ENCODE peak calls at places on chromosome 9, in five cellular contexts. Q is T-helper 9 cell, G is HuH-7.5, B is fibroblast of lung, J is neural progenitor cell. R is an unnamed sample.

GRCh38 chr9:104921067-104921741 is 6.8 kb downstream of the ABCA1 start:
- DNase-seq in Q (no peak), G (no peak), B (no peak), J (no peak), R (no peak)

GRCh38 chr9:126326228-126327015 is at the start of gene MVB12B:
- DNase-seq in Q (peak), G (peak), B (no peak), J (peak), R (peak)

GRCh38 chr9:89363311-89363670 is 45.0 kb downstream of the SECISBP2 start:
- DNase-seq in Q (no peak), G (no peak), B (no peak), J (no peak), R (no peak)

GRCh38 chr9:18184034-18184800 is 289.7 kb upstream of the ADAMTSL1 start:
- DNase-seq in Q (no peak), G (no peak), B (no peak), J (no peak), R (no peak)

GRCh38 chr9:121962421-121962820 is 130.7 kb downstream of the TTLL11 start:
- DNase-seq in Q (no peak), G (no peak), B (no peak), J (no peak), R (no peak)

GRCh38 chr9:13088734-13089427 is 190.6 kb downstream of the MPDZ start:
- DNase-seq in Q (no peak), G (peak), B (peak), J (peak), R (peak)

GRCh38 chr9:135296783-135297715 is 182.5 kb upstream of the PPP1R26 start:
- DNase-seq in Q (no peak), G (no peak), B (no peak), J (no peak), R (no peak)

GRCh38 chr9:131473891-131474290 is 28.8 kb upstream of the POMT1 start:
- DNase-seq in Q (no peak), G (no peak), B (no peak), J (no peak), R (no peak)

GRCh38 chr9:98442114-98442513 is 186.7 kb upstream of the TBC1D2 start:
- DNase-seq in Q (no peak), G (no peak), B (no peak), J (peak), R (no peak)

GRCh38 chr9:132507670-132508469 is 74.5 kb upstream of the BARHL1 start:
- DNase-seq in Q (peak), G (peak), B (peak), J (peak), R (peak)

GRCh38 chr9:23790341-23791260 is 35.4 kb downstream of the ELAVL2 start:
- DNase-seq in Q (no peak), G (no peak), B (no peak), J (no peak), R (no peak)

GRCh38 chr9:99822596-99823391 is 1.1 kb downstream of the NR4A3 start:
- DNase-seq in Q (peak), G (peak), B (peak), J (peak), R (peak)

GRCh38 chr9:78724896-78725295 is 428.0 kb downstream of the PSAT1 start:
- DNase-seq in Q (no peak), G (no peak), B (no peak), J (no peak), R (no peak)

GRCh38 chr9:134800791-134801339 is 79.7 kb upstream of the FCN2 start:
- DNase-seq in Q (no peak), G (no peak), B (no peak), J (no peak), R (no peak)

GRCh38 chr9:123710299-123710698 is 219.6 kb downstream of the DENND1A start:
- DNase-seq in Q (no peak), G (no peak), B (peak), J (no peak), R (no peak)

GRCh38 chr9:88746029-88746743 is 211.2 kb downstream of the NXNL2 start:
- DNase-seq in Q (no peak), G (no peak), B (peak), J (no peak), R (no peak)

GRCh38 chr9:79623799-79624721 is 52.3 kb downstream of the TLE4 start:
- DNase-seq in Q (peak), G (peak), B (no peak), J (no peak), R (no peak)

GRCh38 chr9:82606071-82606470 is 456.9 kb downstream of the RASEF start:
- DNase-seq in Q (no peak), G (no peak), B (no peak), J (no peak), R (no peak)

GRCh38 chr9:121133104-121133816 is 58.5 kb downstream of the CNTRL start:
- DNase-seq in Q (peak), G (no peak), B (no peak), J (no peak), R (no peak)

GRCh38 chr9:6805532-6805931 is 47.8 kb downstream of the KDM4C start:
- DNase-seq in Q (no peak), G (no peak), B (peak), J (no peak), R (no peak)

GRCh38 chr9:85610074-85610855 is 131.5 kb downstream of the AGTPBP1 start:
- DNase-seq in Q (no peak), G (peak), B (peak), J (peak), R (peak)

GRCh38 chr9:86183225-86183808 is 76.1 kb downstream of the C9orf153 start:
- DNase-seq in Q (no peak), G (no peak), B (no peak), J (no peak), R (no peak)

GRCh38 chr9:114779352-114779845 is 26.4 kb downstream of the TNFSF15 start:
- DNase-seq in Q (no peak), G (no peak), B (no peak), J (no peak), R (no peak)

GRCh38 chr9:118003240-118003639 is 299.0 kb downstream of the TLR4 start:
- DNase-seq in Q (no peak), G (no peak), B (no peak), J (peak), R (no peak)

GRCh38 chr9:27280858-27281257 is 16.1 kb downstream of the EQTN start:
- DNase-seq in Q (no peak), G (no peak), B (no peak), J (no peak), R (no peak)

GRCh38 chr9:76650692-76651091 is 113.5 kb upstream of the PCA3 start:
- DNase-seq in Q (no peak), G (no peak), B (no peak), J (no peak), R (no peak)

GRCh38 chr9:33799928-33800689 is 4.7 kb downstream of the PRSS3 start:
- DNase-seq in Q (no peak), G (no peak), B (no peak), J (no peak), R (no peak)

GRCh38 chr9:36358486-36358885 is 41.6 kb downstream of the RNF38 start:
- DNase-seq in Q (no peak), G (no peak), B (no peak), J (no peak), R (no peak)

GRCh38 chr9:136267261-136268111 is 21.9 kb upstream of the QSOX2 start:
- DNase-seq in Q (peak), G (peak), B (peak), J (peak), R (peak)

GRCh38 chr9:93134740-93135444 is 841 bp upstream of the NINJ1 start:
- DNase-seq in Q (no peak), G (no peak), B (no peak), J (no peak), R (no peak)

GRCh38 chr9:117073539-117074336 is 341.1 kb downstream of the ASTN2 start:
- DNase-seq in Q (no peak), G (peak), B (no peak), J (peak), R (peak)

R was measured in testis.